ENCODE peak calls at places on chromosomes 5 and 9, in ten cellular contexts. Z, H, A, B, I, Q, N, P, C and V are unnamed samples.

GRCh38 chr5:1080414-1080813 is 31.4 kb downstream of the SLC12A7 start:
- DNase-seq in C (no peak), I (no peak), P (no peak), H (no peak), Q (no peak), B (no peak), A (no peak), Z (no peak), N (no peak), V (no peak)

GRCh38 chr5:122102825-122103224 is 24.8 kb upstream of the LOX start:
- DNase-seq in C (no peak), Z (no peak), H (peak; percentile 75), Q (no peak), P (no peak), B (no peak), N (no peak), I (no peak), A (no peak), V (no peak)

GRCh38 chr9:128145536-128145935 is 3.7 kb upstream of the LCN2 start:
- DNase-seq in P (no peak), B (no peak), N (peak; percentile 12), Q (no peak), Z (no peak), C (no peak), A (no peak), H (no peak), I (peak; percentile 58), V (peak; percentile 52)

GRCh38 chr5:14102666-14103065 is 40.5 kb upstream of the TRIO start:
- DNase-seq in Z (no peak), I (no peak), P (no peak), B (no peak), N (no peak), Q (no peak), H (no peak), C (no peak), A (no peak), V (no peak)

GRCh38 chr5:168002116-168002515 is 289.3 kb upstream of the WWC1 start:
- DNase-seq in Q (no peak), P (no peak), I (no peak), C (no peak), B (no peak), Z (no peak), N (no peak), H (no peak), A (no peak), V (no peak)

GRCh38 chr5:72400950-72401349 is 80.8 kb downstream of the PTCD2 start:
- DNase-seq in I (no peak), A (no peak), B (no peak), N (no peak), C (no peak), P (no peak), Q (no peak), Z (no peak), H (no peak), V (no peak)

GRCh38 chr5:141782991-141783598 is 95.1 kb downstream of the PCDH1 start:
- DNase-seq in Q (no peak), P (no peak), I (no peak), B (no peak), N (no peak), A (no peak), Z (no peak), C (no peak), H (peak; percentile 58), V (no peak)

GRCh38 chr5:98568336-98568735 is 205.1 kb upstream of the RGMB start:
- DNase-seq in Q (no peak), B (no peak), H (peak; percentile 51), P (no peak), C (no peak), A (no peak), N (no peak), Z (no peak), I (no peak), V (no peak)

DNA sequence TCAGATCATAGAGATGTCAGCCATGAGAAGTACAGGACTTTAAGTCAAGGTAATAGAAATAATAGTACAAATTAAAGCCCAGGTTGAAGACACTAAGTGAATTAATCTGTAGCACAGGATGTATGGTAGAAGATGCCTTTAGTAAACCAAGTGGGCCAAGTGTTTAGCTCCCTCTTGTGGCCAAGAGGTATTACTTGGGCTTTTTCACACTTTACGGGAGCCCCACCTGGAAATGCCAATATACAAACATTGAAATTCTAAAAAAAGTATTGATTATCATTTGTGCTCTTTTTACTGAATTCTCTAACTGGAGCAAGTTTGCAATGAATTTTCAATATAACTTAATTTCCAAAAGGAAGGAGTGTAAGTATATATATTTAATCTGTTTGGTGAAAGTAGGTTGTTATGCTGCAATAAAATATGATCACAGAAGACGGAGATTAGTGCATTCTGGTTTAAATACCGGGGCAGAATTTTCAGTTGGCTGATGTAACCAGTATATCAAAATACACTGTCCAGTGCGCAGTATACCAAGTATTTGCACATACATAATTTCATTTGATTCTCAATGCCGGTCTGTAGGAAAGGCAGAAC is 84.7 kb downstream of the PARP8 start:
- DNase-seq in A (no peak), P (no peak), C (peak; percentile 49), N (no peak), B (peak; percentile 12), Z (no peak), Q (no peak), H (peak; percentile 40), I (no peak), V (no peak)
- H3K4me1 ChIP-seq in A (no peaks in the 10 kb centered on the region), P (no peaks in the 10 kb centered on the region), C (no peaks in the 10 kb centered on the region), N (peaks cover 9% of the 10 kb centered on the region), B (no peaks in the 10 kb centered on the region), Z (no peaks in the 10 kb centered on the region), Q (no peaks in the 10 kb centered on the region), H (no peaks in the 10 kb centered on the region), I (peaks cover 17% of the 10 kb centered on the region), V (no peaks in the 10 kb centered on the region)

GRCh38 chr5:172713113-172713808 is 57.7 kb downstream of the DUSP1 start:
- DNase-seq in N (peak; percentile 76), B (peak; percentile 57), Q (peak; percentile 74), A (no peak), C (peak; percentile 89), P (peak; percentile 86), H (no peak), I (peak; percentile 93), Z (peak; percentile 79), V (no peak)

GRCh38 chr5:172715931-172716682 is 54.9 kb downstream of the DUSP1 start:
- DNase-seq in C (peak; percentile 80), B (no peak), N (no peak), A (no peak), I (no peak), H (no peak), P (peak; percentile 63), Q (no peak), Z (no peak), V (no peak)

GRCh38 chr5:172713809-172714490 is 57.0 kb downstream of the DUSP1 start:
- DNase-seq in C (no peak), A (no peak), H (no peak), Z (peak; percentile 44), I (peak; percentile 78), B (no peak), Q (no peak), N (no peak), P (peak; percentile 66), V (no peak)

GRCh38 chr5:172715421-172715780 is 55.6 kb downstream of the DUSP1 start:
- DNase-seq in Q (no peak), H (no peak), P (no peak), A (no peak), N (no peak), I (no peak), Z (no peak), C (no peak), B (no peak), V (no peak)

DNA sequence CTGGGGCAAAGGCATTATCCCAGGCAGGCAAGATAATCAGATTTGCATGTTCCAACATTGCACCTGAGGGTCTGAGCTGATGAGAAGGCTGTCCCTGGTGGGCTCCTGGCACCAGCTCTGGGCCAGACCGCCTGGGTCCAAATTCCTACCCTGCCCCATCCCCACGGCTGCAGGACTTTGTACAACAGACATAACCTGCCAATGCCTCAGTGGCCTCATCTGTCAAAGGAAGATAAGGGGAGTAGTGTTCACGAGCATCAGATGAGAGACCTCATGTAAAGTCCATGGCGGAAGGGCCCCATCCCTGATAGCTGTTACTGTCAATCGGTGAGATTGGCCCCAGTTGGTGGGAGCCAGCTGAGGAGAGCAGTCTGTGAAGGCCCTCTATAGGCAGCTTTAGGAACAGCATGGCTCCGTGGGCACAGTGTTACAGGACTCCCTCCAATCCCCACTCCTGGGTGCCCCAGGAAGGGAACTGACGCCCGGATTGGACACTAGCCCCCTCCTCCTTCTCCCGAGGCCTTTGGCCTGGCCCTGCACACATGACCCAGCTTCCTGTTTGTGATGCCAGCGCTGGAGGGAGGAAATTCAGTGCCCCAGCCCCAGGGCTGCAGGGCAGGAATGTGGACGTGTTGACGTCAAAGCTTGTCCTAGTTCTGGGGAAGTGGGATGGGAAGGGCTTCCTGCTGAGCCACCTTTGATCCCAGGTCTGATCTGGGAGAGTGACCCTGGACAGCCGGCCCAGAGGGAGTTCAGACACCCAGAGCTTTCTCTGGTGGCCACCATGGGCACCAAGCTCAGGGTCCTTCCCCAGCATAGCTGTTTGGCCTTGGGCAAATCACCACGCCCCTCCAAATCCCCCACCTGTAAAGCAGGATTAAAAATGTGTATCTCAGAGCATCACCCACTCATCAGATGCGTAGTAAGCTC is 56.2 kb downstream of the DUSP1 start:
- DNase-seq in C (peak; percentile 94), B (peak; percentile 78), A (peak; percentile 94), Q (peak; percentile 79), P (peak; percentile 87), Z (peak; percentile 73), I (peak; percentile 89), N (peak; percentile 91), H (peak; percentile 47), V (no peak)
- H3K27ac ChIP-seq in C (no peak overlapping the region), B (peak overlapping the region; percentile 50), A (peak overlapping the region; percentile 60), Q (peak overlapping the region; percentile 88), P (peak overlapping the region; percentile 84), Z (peak overlapping the region; percentile 39), I (peak overlapping the region; percentile 73), N (peak overlapping the region; percentile 87), H (peak overlapping the region; percentile 43), V (peak overlapping the region; percentile 21)

GRCh38 chr5:149238540-149238939 is 33.1 kb upstream of the AFAP1L1 start:
- DNase-seq in P (no peak), A (no peak), Q (no peak), I (no peak), H (no peak), Z (no peak), C (no peak), B (no peak), N (no peak), V (no peak)
- TF ChIP-seq CTCF in P (no peak), A (no peak), Q (no peak), I (no peak), H (peak; percentile 21), Z (no peak), C (peak; percentile 53), B (no peak), N (no peak), V (peak; percentile 29)

GRCh38 chr9:104915049-104915448 is 12.9 kb downstream of the ABCA1 start:
- DNase-seq in I (no peak), Q (no peak), Z (no peak), N (no peak), B (no peak), H (no peak), C (peak; percentile 24), A (no peak), P (no peak), V (no peak)

GRCh38 chr9:104915739-104916138 is 12.2 kb downstream of the ABCA1 start:
- DNase-seq in B (no peak), Z (no peak), Q (no peak), P (no peak), I (no peak), A (no peak), H (no peak), C (peak; percentile 6), N (no peak), V (no peak)

GRCh38 chr9:104914458-104914857 is 13.5 kb downstream of the ABCA1 start:
- DNase-seq in I (no peak), A (no peak), P (no peak), H (no peak), B (no peak), Z (no peak), N (peak; percentile 45), C (peak; percentile 5), Q (no peak), V (no peak)

GRCh38 chr9:104911029-104911607 is 16.8 kb downstream of the ABCA1 start:
- DNase-seq in C (peak; percentile 30), I (no peak), Q (no peak), N (no peak), A (no peak), P (no peak), B (no peak), Z (no peak), H (peak; percentile 55), V (no peak)

GRCh38 chr9:104912606-104913005 is 15.3 kb downstream of the ABCA1 start:
- DNase-seq in H (no peak), I (no peak), N (no peak), C (peak; percentile 3), B (no peak), Q (no peak), A (no peak), Z (no peak), P (no peak), V (no peak)
- H3K4me1 ChIP-seq in H (peaks cover 11% of the 10 kb centered on the region), I (peaks cover 35% of the 10 kb centered on the region), N (peaks cover 60% of the 10 kb centered on the region), C (peaks cover 5% of the 10 kb centered on the region), B (peaks cover 44% of the 10 kb centered on the region), Q (peaks cover 37% of the 10 kb centered on the region), A (peaks cover 68% of the 10 kb centered on the region), Z (no peaks in the 10 kb centered on the region), P (peaks cover 59% of the 10 kb centered on the region), V (peaks cover 15% of the 10 kb centered on the region)